ENCODE peak calls at places on chromosome 18, in six cellular contexts. K, F, S, X, M and H are unnamed samples.

GRCh38 chr18:66749030-66749429 is 145.1 kb upstream of the CDH19 start:
- DNase-seq in K (peak), F (no peak), S (no peak), X (no peak), M (no peak), H (no peak)

GRCh38 chr18:39523281-39523680 is 1957.7 kb upstream of the CELF4 start:
- DNase-seq in K (no peak), F (no peak), S (no peak), X (no peak), M (no peak), H (no peak)

GRCh38 chr18:8443505-8443904 is 165.7 kb upstream of the RAB12 start:
- DNase-seq in K (no peak), F (no peak), S (no peak), X (no peak), M (no peak), H (no peak)

GRCh38 chr18:79644666-79645057 is 34.9 kb upstream of the CTDP1 start:
- DNase-seq in K (no peak), F (no peak), S (no peak), X (no peak), M (no peak), H (no peak)

GRCh38 chr18:36468161-36468560 is 170.6 kb downstream of the FHOD3 start:
- DNase-seq in K (peak), F (no peak), S (no peak), X (no peak), M (no peak), H (no peak)

GRCh38 chr18:74982946-74983635 is 225.8 kb downstream of the PTGR3 start:
- DNase-seq in K (no peak), F (peak), S (no peak), X (no peak), M (no peak), H (peak)

GRCh38 chr18:59848002-59848401 is 51.8 kb upstream of the PMAIP1 start:
- DNase-seq in K (no peak), F (peak), S (no peak), X (no peak), M (no peak), H (peak)

GRCh38 chr18:11366410-11366809 is 217.0 kb upstream of the PIEZO2 start:
- DNase-seq in K (no peak), F (no peak), S (peak), X (peak), M (no peak), H (no peak)

GRCh38 chr18:77765468-77765867 is 515.8 kb downstream of the GALR1 start:
- DNase-seq in K (peak), F (peak), S (no peak), X (peak), M (peak), H (peak)

GRCh38 chr18:48540329-48541025 is 1.6 kb downstream of the CTIF start:
- DNase-seq in K (peak), F (peak), S (no peak), X (peak), M (peak), H (no peak)

GRCh38 chr18:70634576-70635147 is 345.8 kb downstream of the SOCS6 start:
- DNase-seq in K (no peak), F (no peak), S (no peak), X (no peak), M (no peak), H (no peak)

GRCh38 chr18:25727281-25727680 is 363.1 kb downstream of the SS18 start:
- DNase-seq in K (peak), F (no peak), S (no peak), X (peak), M (no peak), H (no peak)

GRCh38 chr18:68763082-68763481 is 34.8 kb upstream of the CCDC102B start:
- DNase-seq in K (no peak), F (no peak), S (no peak), X (no peak), M (no peak), H (no peak)

GRCh38 chr18:2303517-2304238 is 267.6 kb downstream of the METTL4 start:
- DNase-seq in K (no peak), F (no peak), S (no peak), X (peak), M (no peak), H (no peak)

GRCh38 chr18:44816028-44816427 is 135.3 kb downstream of the SETBP1 start:
- DNase-seq in K (no peak), F (no peak), S (no peak), X (no peak), M (peak), H (no peak)

GRCh38 chr18:44733069-44733753 is 52.5 kb downstream of the SETBP1 start:
- DNase-seq in K (no peak), F (no peak), S (peak), X (peak), M (no peak), H (no peak)

GRCh38 chr18:22933958-22934423 is 863 bp downstream of the RBBP8 start:
- DNase-seq in K (no peak), F (no peak), S (no peak), X (no peak), M (no peak), H (no peak)

GRCh38 chr18:5962362-5962761 is 67.0 kb upstream of the TMEM200C start:
- DNase-seq in K (no peak), F (no peak), S (no peak), X (no peak), M (no peak), H (no peak)

GRCh38 chr18:21179590-21180220 is 62.3 kb upstream of the GREB1L start:
- DNase-seq in K (peak), F (peak), S (peak), X (peak), M (peak), H (peak)

GRCh38 chr18:3246636-3247242 is 862 bp upstream of the MYL12A start:
- DNase-seq in K (peak), F (peak), S (no peak), X (no peak), M (no peak), H (no peak)

GRCh38 chr18:54775686-54776085 is 52.6 kb upstream of the RAB27B start:
- DNase-seq in K (no peak), F (no peak), S (peak), X (peak), M (no peak), H (no peak)

GRCh38 chr18:58505181-58505580 is 123.7 kb downstream of the ALPK2 start:
- DNase-seq in K (no peak), F (no peak), S (no peak), X (no peak), M (no peak), H (no peak)

GRCh38 chr18:51430538-51430937 is 233.1 kb upstream of the MEX3C start:
- DNase-seq in K (no peak), F (no peak), S (no peak), X (no peak), M (no peak), H (no peak)

GRCh38 chr18:23875966-23876365 is 138.6 kb upstream of the TTC39C start:
- DNase-seq in K (no peak), F (no peak), S (no peak), X (no peak), M (no peak), H (no peak)

GRCh38 chr18:63848159-63848558 is 39.3 kb upstream of the SERPINB2 start:
- DNase-seq in K (peak), F (peak), S (peak), X (peak), M (peak), H (peak)

GRCh38 chr18:48129621-48130082 is 199.2 kb upstream of the SMAD2 start:
- DNase-seq in K (no peak), F (no peak), S (no peak), X (no peak), M (no peak), H (no peak)

GRCh38 chr18:44848931-44849330 is 168.2 kb downstream of the SETBP1 start:
- DNase-seq in K (peak), F (no peak), S (no peak), X (no peak), M (no peak), H (no peak)

GRCh38 chr18:46322411-46322891 is 218.3 kb downstream of the HAUS1 start:
- DNase-seq in K (no peak), F (no peak), S (no peak), X (no peak), M (no peak), H (no peak)

GRCh38 chr18:41461058-41461560 is 493.9 kb upstream of the PIK3C3 start:
- DNase-seq in K (no peak), F (no peak), S (no peak), X (no peak), M (no peak), H (no peak)